ENCODE peak calls at places on chromosome 3, in ten cellular contexts. G is fibroblast of mammary gland, N is WTC11, O is upper lobe of right lung, P is neural crest cell, I is DND-41, Q is progenitor cell of endocrine pancreas, T is Peyer's patch, V is fibroblast of the aortic adventitia, H is GM23338. Y is an unnamed sample.

GRCh38 chr3:178385280-178385952 is 150.8 kb upstream of the KCNMB2 start:
- DNase-seq in I (peak; percentile 8), V (peak; percentile 72), O (no peak), Q (no peak), N (no peak), H (peak; percentile 61), T (no peak), P (peak; percentile 59), G (peak; percentile 58), Y (peak; percentile 29)

GRCh38 chr3:65627102-65627501 is 411.6 kb downstream of the MAGI1 start:
- DNase-seq in I (no peak), T (no peak), Q (no peak), O (no peak), G (peak; percentile 7), N (no peak), V (no peak), H (no peak), P (no peak), Y (no peak)

GRCh38 chr3:37715358-37715757 is 146.3 kb upstream of the CTDSPL start:
- DNase-seq in O (no peak), Q (no peak), P (no peak), N (no peak), V (no peak), G (no peak), I (no peak), H (no peak), T (no peak), Y (peak; percentile 71)

GRCh38 chr3:184481924-184482671 is 79.5 kb upstream of the EPHB3 start:
- DNase-seq in I (no peak), G (no peak), P (no peak), T (no peak), H (no peak), N (no peak), Q (no peak), V (no peak), O (no peak), Y (no peak)

GRCh38 chr3:74491874-74492273 is 122.6 kb downstream of the CNTN3 start:
- DNase-seq in G (peak; percentile 5), I (no peak), P (no peak), Q (no peak), O (no peak), H (no peak), V (no peak), N (no peak), T (no peak), Y (no peak)

GRCh38 chr3:125206934-125207333 is 5.6 kb downstream of the SLC12A8 start:
- DNase-seq in P (no peak), I (no peak), O (no peak), Q (no peak), G (no peak), V (no peak), N (no peak), T (no peak), H (no peak), Y (no peak)

GRCh38 chr3:171862993-171863521 is 19.9 kb downstream of the TMEM212 start:
- DNase-seq in I (peak; percentile 5), Q (no peak), P (no peak), V (peak; percentile 64), T (no peak), N (no peak), G (no peak), O (no peak), H (peak; percentile 17), Y (no peak)

GRCh38 chr3:186352369-186352768 is 9.7 kb downstream of the DGKG start:
- DNase-seq in T (no peak), P (no peak), Q (no peak), O (no peak), H (no peak), G (no peak), V (no peak), I (no peak), N (no peak), Y (no peak)

GRCh38 chr3:88712552-88712951 is 394.9 kb upstream of the EPHA3 start:
- DNase-seq in N (no peak), G (no peak), I (no peak), H (no peak), V (no peak), Q (no peak), P (no peak), O (no peak), T (no peak), Y (no peak)

GRCh38 chr3:64915778-64916177 is 228.0 kb upstream of the ADAMTS9 start:
- DNase-seq in V (peak; percentile 26), N (no peak), O (no peak), G (peak; percentile 78), P (no peak), H (no peak), Q (no peak), I (no peak), T (no peak), Y (no peak)

GRCh38 chr3:57810048-57810447 is 53.9 kb downstream of the SLMAP start:
- DNase-seq in Q (no peak), V (no peak), I (no peak), P (no peak), O (no peak), T (no peak), N (no peak), G (no peak), H (no peak), Y (no peak)

GRCh38 chr3:106326941-106327765 is 458.3 kb upstream of the CBLB start:
- DNase-seq in T (no peak), H (no peak), N (no peak), Q (no peak), V (peak; percentile 78), P (no peak), G (peak; percentile 3), I (no peak), O (no peak), Y (no peak)
- TF ChIP-seq CTCF in T (no peak), H (no peak), N (no peak), Q (no peak), V (no peak), P (no peak), G (no peak), I (no peak), O (no peak), Y (no peak)

DNA sequence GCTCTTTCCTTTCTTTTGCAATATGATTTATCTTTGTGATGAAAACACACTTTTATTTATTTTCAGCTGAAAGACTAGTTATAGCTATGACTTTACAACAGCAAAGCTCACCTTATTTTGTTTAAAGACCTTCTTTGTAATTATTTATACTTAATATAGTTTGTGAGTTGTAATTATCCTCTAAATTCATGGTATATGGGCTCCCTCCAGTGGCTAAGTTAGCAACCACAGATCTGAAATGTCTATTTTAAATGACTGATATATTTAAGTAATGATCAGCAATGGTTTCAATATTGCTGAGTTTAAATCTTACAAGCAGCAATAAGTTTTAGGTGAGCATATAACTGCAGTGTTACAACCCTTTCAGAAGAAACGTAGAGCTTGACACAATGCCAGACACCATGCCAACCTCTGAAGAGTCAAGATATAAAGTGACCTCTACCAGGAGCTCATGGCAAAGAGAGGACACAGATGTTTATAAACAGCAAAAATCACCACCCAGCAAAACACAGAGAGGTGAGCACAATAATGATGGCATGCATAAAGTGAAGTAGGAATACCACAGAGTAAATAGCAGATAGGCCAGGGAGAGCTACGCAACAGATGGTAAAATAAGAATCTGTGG is 143.6 kb upstream of the ZNF385D start:
- DNase-seq in H (peak; percentile 35), G (peak; percentile 53), N (no peak), T (no peak), I (no peak), V (peak; percentile 65), P (peak; percentile 3), Q (no peak), O (no peak), Y (no peak)
- TF ChIP-seq CTCF in H (peak; percentile 87), G (peak; percentile 54), N (peak; percentile 48), T (peak; percentile 19), I (peak; percentile 53), V (peak; percentile 60), P (peak; percentile 91), Q (peak; percentile 89), O (peak; percentile 56), Y (peak; percentile 62)

GRCh38 chr3:158918008-158918407 is 116.2 kb downstream of the MFSD1 start:
- DNase-seq in P (peak; percentile 35), G (peak; percentile 78), O (no peak), Q (peak; percentile 47), H (peak; percentile 82), N (peak; percentile 72), V (peak; percentile 74), I (peak; percentile 56), T (no peak), Y (peak; percentile 71)
- TF ChIP-seq CTCF in P (peak; percentile 73), G (peak; percentile 84), O (peak; percentile 40), Q (peak; percentile 77), H (peak; percentile 79), N (peak; percentile 56), V (peak; percentile 84), I (peak; percentile 74), T (peak; percentile 40), Y (peak; percentile 66)

DNA sequence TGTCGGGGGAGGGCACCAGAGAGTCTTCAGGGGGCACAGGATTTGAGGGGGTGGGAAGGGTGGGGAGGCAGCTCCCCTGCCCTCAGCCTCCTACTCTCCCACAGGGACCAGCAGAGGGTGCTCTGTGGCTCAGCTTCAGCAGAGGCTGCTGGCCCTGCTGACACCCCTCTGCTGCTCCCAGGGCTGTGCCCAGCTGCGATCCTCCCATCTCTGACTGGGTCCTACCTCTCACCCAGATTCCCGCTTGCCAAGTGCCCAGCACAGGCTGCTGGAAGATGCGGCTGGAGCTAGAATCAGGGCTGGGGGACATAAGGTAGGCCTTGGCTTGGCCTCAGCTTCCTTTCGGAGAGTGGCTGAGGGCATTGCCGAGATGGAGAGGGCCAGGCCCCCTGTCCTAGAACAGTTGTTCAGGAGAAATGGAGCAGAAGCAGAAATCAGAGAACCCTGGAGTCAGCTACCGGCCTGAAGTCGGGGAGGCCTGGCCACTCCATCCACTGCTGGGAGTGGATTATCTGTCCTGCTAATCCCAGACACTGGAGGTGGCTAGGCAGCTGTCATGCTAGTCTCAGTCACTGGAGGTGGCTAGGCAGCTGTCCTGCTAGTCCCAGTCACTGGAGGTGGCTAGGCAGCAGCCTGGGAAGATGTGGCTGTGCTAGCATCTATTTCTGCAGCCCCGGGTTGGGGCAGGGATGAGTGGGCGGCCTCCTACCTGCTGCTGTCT is 3.9 kb downstream of the GRM2 start:
- DNase-seq in N (peak; percentile 59), I (peak; percentile 19), T (no peak), O (peak; percentile 52), G (no peak), V (no peak), P (no peak), H (peak; percentile 64), Q (no peak), Y (no peak)
- TF ChIP-seq CTCF in N (no peak), I (peak; percentile 42), T (no peak), O (no peak), G (no peak), V (no peak), P (no peak), H (no peak), Q (peak; percentile 40), Y (no peak)